ENCODE peak calls at places on chromosome 22, in eight cellular contexts. M is GM13977, E is fibroblast of lung, J is AG04449, R is cardiac fibroblast, Z is AG10803, V is mesothelial cell of epicardium, D is MCF 10A. K is an unnamed sample.

GRCh38 chr22:41382098-41382578 is 396 bp downstream of the TEF start:
- DNase-seq in M (peak; percentile 88), E (peak; percentile 54), J (no peak), R (peak; percentile 25), Z (peak; percentile 52), V (peak; percentile 64), D (no peak), K (no peak)

GRCh38 chr22:27512283-27512761 is 289.2 kb downstream of the MN1 start:
- DNase-seq in M (no peak), E (peak; percentile 92), J (peak; percentile 73), R (peak; percentile 98), Z (peak; percentile 93), V (no peak), D (peak; percentile 90), K (peak; percentile 100)

GRCh38 chr22:42931421-42932196 is 74.5 kb upstream of the ARFGAP3 start:
- DNase-seq in M (peak; percentile 72), E (no peak), J (no peak), R (peak; percentile 65), Z (peak; percentile 86), V (no peak), D (no peak), K (no peak)

GRCh38 chr22:46484861-46485595 is 52.4 kb downstream of the CELSR1 start:
- DNase-seq in M (no peak), E (no peak), J (no peak), R (no peak), Z (no peak), V (no peak), D (no peak), K (no peak)

GRCh38 chr22:20741634-20742581 is 32.0 kb upstream of the SERPIND1 start:
- DNase-seq in M (peak; percentile 67), E (peak; percentile 34), J (no peak), R (peak; percentile 40), Z (peak; percentile 22), V (no peak), D (peak; percentile 62), K (peak; percentile 30)

GRCh38 chr22:47411006-47411405 is 648.6 kb downstream of the TBC1D22A start:
- DNase-seq in M (no peak), E (no peak), J (no peak), R (no peak), Z (no peak), V (no peak), D (no peak), K (no peak)

GRCh38 chr22:46303347-46303965 is 6.8 kb downstream of the GTSE1 start:
- DNase-seq in M (no peak), E (peak; percentile 24), J (no peak), R (peak; percentile 49), Z (peak; percentile 33), V (no peak), D (peak; percentile 9), K (peak; percentile 20)

GRCh38 chr22:19622061-19622441 is 92.3 kb upstream of the SEPTIN5 start:
- DNase-seq in M (peak; percentile 58), E (no peak), J (no peak), R (no peak), Z (no peak), V (no peak), D (no peak), K (no peak)

GRCh38 chr22:44020981-44021380 is 3.1 kb upstream of the PARVB start:
- DNase-seq in M (no peak), E (peak; percentile 26), J (no peak), R (peak; percentile 44), Z (no peak), V (no peak), D (no peak), K (no peak)

GRCh38 chr22:24180316-24181087 is 785 bp upstream of the SUSD2 start:
- DNase-seq in M (no peak), E (no peak), J (no peak), R (no peak), Z (no peak), V (no peak), D (no peak), K (no peak)

GRCh38 chr22:19888131-19888746 is 33.6 kb upstream of the GNB1L start:
- DNase-seq in M (no peak), E (no peak), J (no peak), R (no peak), Z (no peak), V (no peak), D (no peak), K (no peak)

GRCh38 chr22:44567846-44568493 is 69.9 kb upstream of the RTL6 start:
- DNase-seq in M (no peak), E (peak; percentile 59), J (no peak), R (peak; percentile 71), Z (peak; percentile 45), V (no peak), D (peak; percentile 68), K (no peak)

GRCh38 chr22:42711281-42711731 is 9.4 kb downstream of the A4GALT start:
- DNase-seq in M (no peak), E (no peak), J (no peak), R (peak; percentile 61), Z (no peak), V (no peak), D (no peak), K (no peak)

GRCh38 chr22:39250838-39251237 is 6.1 kb upstream of the PDGFB start:
- DNase-seq in M (no peak), E (no peak), J (no peak), R (no peak), Z (no peak), V (no peak), D (no peak), K (no peak)

GRCh38 chr22:39250131-39250530 is 5.3 kb upstream of the PDGFB start:
- DNase-seq in M (no peak), E (no peak), J (no peak), R (no peak), Z (no peak), V (no peak), D (no peak), K (no peak)

GRCh38 chr22:39247379-39247778 is 2.6 kb upstream of the PDGFB start:
- DNase-seq in M (no peak), E (no peak), J (no peak), R (no peak), Z (no peak), V (no peak), D (no peak), K (no peak)

GRCh38 chr22:39248254-39248653 is 3.5 kb upstream of the PDGFB start:
- DNase-seq in M (no peak), E (no peak), J (no peak), R (no peak), Z (no peak), V (no peak), D (no peak), K (no peak)

GRCh38 chr22:39249081-39249704 is 4.4 kb upstream of the PDGFB start:
- DNase-seq in M (no peak), E (no peak), J (no peak), R (no peak), Z (no peak), V (no peak), D (no peak), K (no peak)
- TF ChIP-seq CTCF in M (no peak), E (no peak), J (no peak), R (no peak), Z (no peak), V (no peak), D (no peak), K (no peak)

GRCh38 chr22:35739642-35740041 is 22.0 kb downstream of the APOL5 start:
- DNase-seq in M (no peak), E (no peak), J (no peak), R (peak; percentile 28), Z (no peak), V (no peak), D (no peak), K (no peak)
- TF ChIP-seq CTCF in M (peak; percentile 2), E (no peak), J (no peak), R (no peak), Z (peak; percentile 25), V (no peak), D (peak; percentile 10), K (no peak)

DNA sequence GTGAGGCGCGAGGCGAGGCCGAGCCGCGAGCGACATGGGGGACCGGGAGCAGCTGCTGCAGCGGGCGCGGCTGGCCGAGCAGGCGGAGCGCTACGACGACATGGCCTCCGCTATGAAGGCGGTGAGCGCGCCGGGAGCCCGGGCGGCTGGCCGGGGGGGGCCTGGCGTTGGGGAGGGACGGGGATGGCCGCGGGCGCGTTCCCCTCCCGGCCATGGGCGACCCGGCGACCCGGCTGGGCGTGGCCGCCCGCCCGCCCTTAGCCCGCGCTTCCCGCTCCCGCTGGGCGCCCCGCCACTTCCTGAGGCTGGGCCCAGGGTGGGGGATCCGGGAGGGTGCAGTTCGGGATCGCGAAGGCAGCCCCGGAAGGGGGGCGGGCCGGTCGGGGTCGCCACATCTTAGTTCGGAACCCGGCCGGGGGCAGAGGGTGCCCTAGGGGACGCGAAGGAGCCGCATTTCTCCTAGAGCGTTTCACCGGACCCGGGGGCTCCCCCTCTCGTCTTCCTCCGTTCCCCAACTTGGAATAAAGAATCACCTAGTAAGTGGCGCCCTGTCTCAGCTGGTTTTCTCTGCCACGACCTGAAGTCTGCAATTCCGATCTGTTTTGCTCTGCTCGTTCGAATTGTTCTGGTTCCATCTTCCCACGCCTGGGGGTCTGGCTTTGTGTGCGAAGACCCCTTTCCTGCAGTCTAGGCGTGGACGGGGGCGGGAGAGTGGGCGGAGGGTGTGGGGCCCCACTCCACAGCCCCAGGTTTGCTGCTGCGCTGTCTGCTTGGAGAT is 554 bp downstream of the YWHAH start:
- DNase-seq in M (peak; percentile 42), E (peak; percentile 12), J (no peak), R (no peak), Z (no peak), V (peak; percentile 40), D (peak; percentile 27), K (no peak)
- TF ChIP-seq CTCF in M (no peak), E (peak; percentile 17), J (no peak), R (no peak), Z (peak; percentile 14), V (no peak), D (no peak), K (peak; percentile 29)

GRCh38 chr22:50476819-50477344 is 2.0 kb upstream of the SBF1 start:
- DNase-seq in M (no peak), E (no peak), J (no peak), R (no peak), Z (no peak), V (no peak), D (no peak), K (no peak)

GRCh38 chr22:50475652-50476002 is 792 bp upstream of the SBF1 start:
- DNase-seq in M (no peak), E (no peak), J (no peak), R (no peak), Z (no peak), V (no peak), D (no peak), K (no peak)

GRCh38 chr22:50474711-50475651 is at the start of gene SBF1:
- DNase-seq in M (peak; percentile 100), E (peak; percentile 86), J (no peak), R (peak; percentile 86), Z (peak; percentile 85), V (peak; percentile 91), D (peak; percentile 87), K (no peak)

GRCh38 chr22:50479686-50480085 is 1.7 kb upstream of the ADM2 start:
- DNase-seq in M (no peak), E (no peak), J (no peak), R (no peak), Z (no peak), V (no peak), D (no peak), K (no peak)

DNA sequence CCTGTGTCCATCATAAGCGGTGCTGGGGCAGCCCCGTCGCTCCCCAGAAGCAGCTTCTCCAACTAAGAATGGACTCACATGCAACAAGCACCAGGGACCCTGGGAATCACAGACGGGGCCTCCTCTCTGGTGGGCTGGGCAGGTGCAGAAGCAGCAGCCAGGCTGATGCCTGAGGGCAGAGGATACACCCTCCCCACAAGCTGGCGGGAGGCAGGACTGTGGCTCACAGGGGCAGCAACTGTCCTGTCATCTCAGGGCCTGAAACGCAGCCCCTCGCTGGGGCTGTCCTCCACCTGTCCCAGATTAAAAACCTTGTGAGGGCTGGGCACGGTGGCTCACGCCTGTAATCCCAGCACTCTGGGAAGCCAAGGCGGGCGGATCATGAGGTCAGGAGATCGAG is 3.1 kb upstream of the SBF1 start:
- DNase-seq in M (no peak), E (no peak), J (no peak), R (no peak), Z (no peak), V (no peak), D (no peak), K (no peak)
- TF ChIP-seq CTCF in M (no peak), E (no peak), J (no peak), R (no peak), Z (no peak), V (no peak), D (no peak), K (no peak)

K was measured in foreskin keratinocyte.